ENCODE peak calls at places on chromosome X, in seven cellular contexts. Z, M, P, J, V, F and R are unnamed samples.

GRCh38 chrX:47687249-47687648 is 28.3 kb upstream of the UXT start:
- DNase-seq in Z (no peak), M (no peak), P (no peak), J (no peak), V (no peak), F (no peak), R (no peak)

GRCh38 chrX:25175743-25176142 is 160.0 kb upstream of the ARX start:
- DNase-seq in Z (no peak), M (no peak), P (no peak), J (no peak), V (no peak), F (no peak), R (peak)

GRCh38 chrX:148448686-148449085 is 51.7 kb upstream of the AFF2 start:
- DNase-seq in Z (no peak), M (no peak), P (no peak), J (no peak), V (no peak), F (peak), R (no peak)

GRCh38 chrX:84453351-84454246 is 48.7 kb downstream of the HDX start:
- DNase-seq in Z (no peak), M (no peak), P (no peak), J (no peak), V (no peak), F (no peak), R (no peak)

GRCh38 chrX:40154853-40155616 is 57.3 kb upstream of the BCOR start:
- DNase-seq in Z (no peak), M (peak), P (peak), J (peak), V (peak), F (no peak), R (peak)

GRCh38 chrX:54415534-54416350 is 24.5 kb upstream of the TSR2 start:
- DNase-seq in Z (no peak), M (no peak), P (no peak), J (peak), V (no peak), F (no peak), R (no peak)

GRCh38 chrX:76253432-76253831 is 80.6 kb downstream of the PBDC1 start:
- DNase-seq in Z (peak), M (peak), P (peak), J (no peak), V (peak), F (peak), R (peak)

GRCh38 chrX:131441033-131441432 is 102.8 kb upstream of the OR13H1 start:
- DNase-seq in Z (no peak), M (no peak), P (no peak), J (no peak), V (peak), F (no peak), R (no peak)

GRCh38 chrX:119391279-119391678 is 7.9 kb upstream of the SLC25A43 start:
- DNase-seq in Z (peak), M (peak), P (peak), J (no peak), V (peak), F (no peak), R (no peak)

GRCh38 chrX:134737061-134737460 is 78.8 kb upstream of the PLAC1 start:
- DNase-seq in Z (no peak), M (no peak), P (no peak), J (no peak), V (no peak), F (no peak), R (no peak)

GRCh38 chrX:153644356-153645125 is 2.5 kb upstream of the DUSP9 start:
- DNase-seq in Z (no peak), M (peak), P (peak), J (peak), V (no peak), F (no peak), R (no peak)

GRCh38 chrX:105191878-105192277 is 28.6 kb downstream of the TEX13A start:
- DNase-seq in Z (no peak), M (peak), P (peak), J (peak), V (no peak), F (no peak), R (peak)

GRCh38 chrX:73647212-73647611 is 84.2 kb downstream of the CHIC1 start:
- DNase-seq in Z (no peak), M (no peak), P (no peak), J (no peak), V (no peak), F (no peak), R (no peak)

GRCh38 chrX:2183193-2183725 is 317.5 kb downstream of the DHRSX start:
- DNase-seq in Z (no peak), M (no peak), P (no peak), J (peak), V (no peak), F (no peak), R (no peak)

GRCh38 chrX:30971761-30972603 is 82.9 kb upstream of the TAB3 start:
- DNase-seq in Z (no peak), M (peak), P (peak), J (no peak), V (peak), F (no peak), R (peak)

GRCh38 chrX:117053260-117053659 is 590.5 kb upstream of the CT83 start:
- DNase-seq in Z (no peak), M (no peak), P (no peak), J (no peak), V (no peak), F (no peak), R (no peak)

GRCh38 chrX:140502491-140503229 is 2.2 kb downstream of the SOX3 start:
- DNase-seq in Z (no peak), M (peak), P (no peak), J (no peak), V (no peak), F (no peak), R (no peak)

GRCh38 chrX:73850124-73851013 is 287.4 kb downstream of the CHIC1 start:
- DNase-seq in Z (peak), M (peak), P (peak), J (no peak), V (peak), F (peak), R (peak)

GRCh38 chrX:71067079-71067478 is 1.1 kb downstream of the SNX12 start:
- DNase-seq in Z (no peak), M (no peak), P (no peak), J (no peak), V (no peak), F (no peak), R (no peak)

GRCh38 chrX:9033989-9034388 is at the start of gene FAM9B:
- DNase-seq in Z (no peak), M (peak), P (peak), J (no peak), V (no peak), F (no peak), R (no peak)

GRCh38 chrX:148659481-148659880 is 159.1 kb downstream of the AFF2 start:
- DNase-seq in Z (no peak), M (no peak), P (no peak), J (no peak), V (no peak), F (no peak), R (no peak)

GRCh38 chrX:10047133-10047532 is 80.0 kb downstream of the CLDN34 start:
- DNase-seq in Z (no peak), M (no peak), P (peak), J (no peak), V (no peak), F (no peak), R (no peak)

GRCh38 chrX:115333446-115333845 is 43.9 kb downstream of the LUZP4 start:
- DNase-seq in Z (no peak), M (no peak), P (no peak), J (no peak), V (no peak), F (no peak), R (no peak)

GRCh38 chrX:22800806-22801205 is 199.0 kb upstream of the DDX53 start:
- DNase-seq in Z (no peak), M (no peak), P (no peak), J (no peak), V (no peak), F (no peak), R (no peak)

GRCh38 chrX:20521245-20521644 is 254.5 kb upstream of the RPS6KA3 start:
- DNase-seq in Z (no peak), M (no peak), P (no peak), J (no peak), V (no peak), F (no peak), R (no peak)

GRCh38 chrX:38256019-38256418 is 35.3 kb upstream of the SRPX start:
- DNase-seq in Z (no peak), M (no peak), P (no peak), J (no peak), V (no peak), F (no peak), R (no peak)

GRCh38 chrX:38262715-38263620 is 42.3 kb upstream of the SRPX start:
- DNase-seq in Z (no peak), M (no peak), P (no peak), J (no peak), V (no peak), F (no peak), R (no peak)

GRCh38 chrX:38260231-38260630 is 39.6 kb upstream of the SRPX start:
- DNase-seq in Z (peak), M (peak), P (peak), J (peak), V (peak), F (no peak), R (peak)
- TF ChIP-seq JUND in Z (no peak), M (no peak), P (no peak), J (no peak), V (no peak), F (no peak), R (no peak)

DNA sequence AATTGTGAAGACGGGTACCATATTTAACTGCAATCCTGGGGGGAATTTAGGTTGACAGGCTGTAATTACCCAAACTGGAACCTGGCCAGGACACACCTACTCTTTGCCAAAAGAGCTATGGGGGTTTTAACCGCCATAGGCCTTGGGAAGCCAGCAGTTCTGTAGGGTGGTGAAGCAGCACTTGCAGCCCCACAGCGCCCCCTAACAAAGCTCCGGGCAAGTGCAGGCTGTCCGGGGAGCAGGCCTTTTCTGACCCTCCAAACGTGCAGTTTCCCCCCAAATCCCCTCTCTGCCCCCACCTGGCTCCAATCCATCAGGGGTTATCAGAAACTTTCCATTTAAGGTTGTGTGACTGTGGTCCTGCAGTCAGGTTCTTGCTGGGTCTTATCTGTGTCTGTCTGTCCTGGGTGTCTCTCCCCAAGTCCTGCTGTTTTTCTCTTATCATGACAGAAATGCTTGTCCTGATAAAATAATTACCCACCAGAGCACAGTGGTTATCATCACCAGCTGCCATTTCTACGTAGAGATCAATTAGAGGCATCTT is 350.9 kb downstream of the MID1IP1 start:
- DNase-seq in Z (no peak), M (peak), P (peak), J (peak), V (no peak), F (no peak), R (no peak)
- TF ChIP-seq JUND in Z (no peak), M (no peak), P (no peak), J (no peak), V (no peak), F (no peak), R (no peak)

DNA sequence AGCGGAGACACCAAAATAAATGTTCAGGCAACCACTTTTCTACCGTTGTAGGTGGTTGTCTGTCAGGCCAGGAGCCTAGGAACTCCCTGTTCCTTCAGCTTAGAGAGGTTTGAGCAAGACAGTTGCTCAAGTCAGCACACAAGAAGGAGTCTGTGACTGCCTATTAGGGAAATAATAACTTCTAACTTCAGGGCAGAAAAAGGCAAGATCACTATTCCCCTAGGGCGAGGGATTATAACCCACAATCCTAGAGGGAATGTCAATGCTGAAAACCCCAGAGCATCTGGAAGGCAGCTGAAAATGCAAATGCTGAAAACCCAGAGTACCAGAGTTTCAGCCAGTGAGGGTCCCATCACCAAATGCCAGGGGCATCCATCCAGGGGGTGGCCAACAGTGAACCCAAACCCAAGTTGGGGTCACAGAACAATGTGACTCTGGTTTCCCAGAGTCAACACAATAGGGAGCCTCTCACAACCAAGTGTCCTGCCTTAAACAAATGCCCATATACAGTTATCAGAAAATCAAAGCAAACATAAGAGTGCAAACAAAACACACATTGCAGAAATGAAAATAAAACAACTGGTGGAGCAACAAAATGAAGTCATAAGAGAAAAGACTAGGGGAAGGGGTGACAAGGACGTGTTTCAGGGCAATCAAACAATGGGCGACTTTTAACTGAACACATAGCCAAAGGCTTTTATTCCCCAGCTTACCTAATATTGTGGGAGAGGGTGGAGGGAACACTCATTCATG is 27.6 kb downstream of the MORF4L2 start:
- DNase-seq in Z (no peak), M (no peak), P (no peak), J (no peak), V (peak), F (no peak), R (peak)
- TF ChIP-seq JUND in Z (no peak), M (no peak), P (no peak), J (no peak), V (no peak), F (no peak), R (no peak)

GRCh38 chrX:113892891-113893290 is 691.0 kb upstream of the HTR2C start:
- DNase-seq in Z (no peak), M (no peak), P (no peak), J (no peak), V (no peak), F (no peak), R (no peak)

GRCh38 chrX:113892401-113892800 is 691.5 kb upstream of the HTR2C start:
- DNase-seq in Z (no peak), M (no peak), P (no peak), J (no peak), V (no peak), F (no peak), R (no peak)
- TF ChIP-seq JUND in Z (no peak), M (no peak), P (no peak), J (no peak), V (no peak), F (no peak), R (no peak)